ENCODE peak calls at places on chromosomes 4 and X, in nine cellular contexts. F is EH; U is bronchial epithelial cell; C is stimulated activated CD8-positive, alpha-beta memory T cell treated with anti-CD3 and anti-CD28 coated beads, Interleukin-4, amount 100 ng/mL, for 1 hour; B is nucleus accumbens; N is MG63; O is hippocampal formation; P is tibial nerve; W is left cardiac atrium. K is an unnamed sample.

GRCh38 chr4:185508162-185508561 is 27.1 kb downstream of the PDLIM3 start:
- DNase-seq in B (no peak), C (no peak), F (no peak), U (peak), P (no peak), W (no peak), N (no peak), O (no peak), K (no peak)

GRCh38 chr4:39308576-39308975 is 57.6 kb downstream of the RFC1 start:
- DNase-seq in U (no peak), B (no peak), O (no peak), F (peak), W (no peak), C (no peak), N (no peak), P (no peak), K (no peak)

GRCh38 chrX:22758807-22759481 is 240.8 kb upstream of the DDX53 start:
- DNase-seq in N (no peak), O (no peak), U (no peak), F (no peak), P (no peak), C (no peak), W (no peak), B (no peak), K (no peak)

GRCh38 chr4:184893836-184894571 is 68.2 kb upstream of the ACSL1 start:
- DNase-seq in N (no peak), O (no peak), U (no peak), F (no peak), B (no peak), P (no peak), W (no peak), C (no peak), K (no peak)

GRCh38 chr4:106266201-106266600 is 49.8 kb downstream of the TBCK start:
- DNase-seq in B (no peak), W (no peak), F (peak), C (no peak), U (peak), N (no peak), O (peak), P (no peak), K (no peak)

GRCh38 chr4:126213996-126214395 is 899.2 kb downstream of the FAT4 start:
- DNase-seq in C (no peak), N (no peak), F (no peak), O (no peak), P (no peak), U (peak), W (no peak), B (no peak), K (no peak)

GRCh38 chr4:110294165-110294564 is 95.8 kb upstream of the ELOVL6 start:
- DNase-seq in C (no peak), W (no peak), F (peak), N (no peak), O (no peak), B (no peak), P (no peak), U (no peak), K (no peak)

GRCh38 chrX:69079278-69079677 is 86.0 kb downstream of the PJA1 start:
- DNase-seq in C (no peak), F (no peak), O (no peak), W (no peak), B (no peak), P (no peak), U (no peak), N (no peak), K (no peak)

GRCh38 chrX:9269134-9269533 is 195.7 kb upstream of the TBL1X start:
- DNase-seq in U (no peak), O (no peak), B (no peak), F (no peak), N (no peak), W (no peak), P (no peak), C (no peak), K (no peak)

GRCh38 chrX:78092296-78092695 is 11.8 kb upstream of the PGK1 start:
- DNase-seq in U (peak), F (peak), C (no peak), P (no peak), N (peak), B (no peak), O (no peak), W (no peak), K (no peak)

GRCh38 chr4:88008624-88009235 is 1.3 kb downstream of the PKD2 start:
- DNase-seq in W (no peak), C (no peak), N (no peak), U (no peak), O (no peak), B (no peak), P (no peak), F (peak), K (no peak)

GRCh38 chr4:74297556-74297955 is 10.7 kb upstream of the EPGN start:
- DNase-seq in C (no peak), U (no peak), B (no peak), P (no peak), N (no peak), O (no peak), F (no peak), W (no peak), K (no peak)

GRCh38 chr4:184994010-184994622 is 24.2 kb upstream of the HELT start:
- DNase-seq in P (no peak), U (no peak), O (no peak), C (no peak), B (no peak), F (no peak), N (no peak), W (no peak), K (no peak)

GRCh38 chr4:79334783-79335182 is 8.9 kb upstream of the NAA11 start:
- DNase-seq in F (no peak), O (no peak), N (no peak), C (no peak), U (no peak), B (no peak), W (no peak), P (no peak), K (no peak)

K was measured in substantia nigra.